ENCODE peak calls at places on chromosome 10, in ten cellular contexts. One of them, this sample, is unnamed.

GRCh38 chr10:618229-618989 is 71.1 kb downstream of the DIP2C start:
- DNase-seq in NCI-H460: no peak
- DNase-seq in non-pigmented ciliary epithelial cell: no peak
- DNase-seq in pancreas: no peak
- DNase-seq in iris pigment epithelial cell: no peak
- DNase-seq in HuH-7.5: no peak
- DNase-seq in GM19239: no peak
- DNase-seq in MG63: no peak
- DNase-seq in CD4-positive, alpha-beta memory T cell: no peak
- DNase-seq in AG08395: no peak
- DNase-seq in this sample: peak

GRCh38 chr10:115653473-115653872 is 560.3 kb downstream of the ATRNL1 start:
- DNase-seq in NCI-H460: no peak
- DNase-seq in non-pigmented ciliary epithelial cell: no peak
- DNase-seq in pancreas: no peak
- DNase-seq in iris pigment epithelial cell: peak
- DNase-seq in HuH-7.5: peak
- DNase-seq in GM19239: no peak
- DNase-seq in MG63: no peak
- DNase-seq in CD4-positive, alpha-beta memory T cell: no peak
- DNase-seq in AG08395: no peak
- DNase-seq in this sample: no peak

GRCh38 chr10:83612746-83613145 is 526.6 kb upstream of the GHITM start:
- DNase-seq in NCI-H460: no peak
- DNase-seq in non-pigmented ciliary epithelial cell: no peak
- DNase-seq in pancreas: no peak
- DNase-seq in iris pigment epithelial cell: no peak
- DNase-seq in HuH-7.5: no peak
- DNase-seq in GM19239: no peak
- DNase-seq in MG63: no peak
- DNase-seq in CD4-positive, alpha-beta memory T cell: no peak
- DNase-seq in AG08395: no peak
- DNase-seq in this sample: no peak

GRCh38 chr10:90919683-90920574 is 958 bp downstream of the ANKRD1 start:
- DNase-seq in NCI-H460: no peak
- DNase-seq in non-pigmented ciliary epithelial cell: no peak
- DNase-seq in pancreas: no peak
- DNase-seq in iris pigment epithelial cell: no peak
- DNase-seq in HuH-7.5: no peak
- DNase-seq in GM19239: no peak
- DNase-seq in MG63: no peak
- DNase-seq in CD4-positive, alpha-beta memory T cell: no peak
- DNase-seq in AG08395: no peak
- DNase-seq in this sample: no peak

GRCh38 chr10:118832242-118832651 is 77.5 kb upstream of the CACUL1 start:
- DNase-seq in NCI-H460: no peak
- DNase-seq in non-pigmented ciliary epithelial cell: no peak
- DNase-seq in pancreas: peak
- DNase-seq in iris pigment epithelial cell: peak
- DNase-seq in HuH-7.5: no peak
- DNase-seq in GM19239: no peak
- DNase-seq in MG63: peak
- DNase-seq in CD4-positive, alpha-beta memory T cell: no peak
- DNase-seq in AG08395: peak
- DNase-seq in this sample: peak

GRCh38 chr10:89845541-89846275 is 144.3 kb downstream of the KIF20B start:
- DNase-seq in NCI-H460: no peak
- DNase-seq in non-pigmented ciliary epithelial cell: peak
- DNase-seq in pancreas: no peak
- DNase-seq in iris pigment epithelial cell: peak
- DNase-seq in HuH-7.5: no peak
- DNase-seq in GM19239: no peak
- DNase-seq in MG63: no peak
- DNase-seq in CD4-positive, alpha-beta memory T cell: no peak
- DNase-seq in AG08395: no peak
- DNase-seq in this sample: no peak

GRCh38 chr10:47311193-47311899 is 10.9 kb upstream of the GDF2 start:
- DNase-seq in NCI-H460: no peak
- DNase-seq in non-pigmented ciliary epithelial cell: no peak
- DNase-seq in pancreas: peak
- DNase-seq in iris pigment epithelial cell: no peak
- DNase-seq in HuH-7.5: no peak
- DNase-seq in GM19239: no peak
- DNase-seq in MG63: no peak
- DNase-seq in CD4-positive, alpha-beta memory T cell: peak
- DNase-seq in AG08395: no peak
- DNase-seq in this sample: no peak

GRCh38 chr10:84521015-84521414 is 192.6 kb downstream of the CCSER2 start:
- DNase-seq in NCI-H460: no peak
- DNase-seq in non-pigmented ciliary epithelial cell: no peak
- DNase-seq in pancreas: no peak
- DNase-seq in iris pigment epithelial cell: no peak
- DNase-seq in HuH-7.5: no peak
- DNase-seq in GM19239: no peak
- DNase-seq in MG63: no peak
- DNase-seq in CD4-positive, alpha-beta memory T cell: no peak
- DNase-seq in AG08395: no peak
- DNase-seq in this sample: no peak

GRCh38 chr10:110638319-110638718 is 5.8 kb upstream of the RBM20 start:
- DNase-seq in NCI-H460: no peak
- DNase-seq in non-pigmented ciliary epithelial cell: no peak
- DNase-seq in pancreas: no peak
- DNase-seq in iris pigment epithelial cell: no peak
- DNase-seq in HuH-7.5: no peak
- DNase-seq in GM19239: no peak
- DNase-seq in MG63: no peak
- DNase-seq in CD4-positive, alpha-beta memory T cell: no peak
- DNase-seq in AG08395: no peak
- DNase-seq in this sample: no peak

GRCh38 chr10:78436706-78437406 is 403.2 kb downstream of the RPS24 start:
- DNase-seq in NCI-H460: no peak
- DNase-seq in non-pigmented ciliary epithelial cell: no peak
- DNase-seq in pancreas: no peak
- DNase-seq in iris pigment epithelial cell: no peak
- DNase-seq in HuH-7.5: no peak
- DNase-seq in GM19239: no peak
- DNase-seq in MG63: peak
- DNase-seq in CD4-positive, alpha-beta memory T cell: no peak
- DNase-seq in AG08395: no peak
- DNase-seq in this sample: no peak

GRCh38 chr10:57247271-57247670 is 886.2 kb upstream of the ZWINT start:
- DNase-seq in NCI-H460: no peak
- DNase-seq in non-pigmented ciliary epithelial cell: no peak
- DNase-seq in pancreas: no peak
- DNase-seq in iris pigment epithelial cell: no peak
- DNase-seq in HuH-7.5: no peak
- DNase-seq in GM19239: no peak
- DNase-seq in MG63: no peak
- DNase-seq in CD4-positive, alpha-beta memory T cell: no peak
- DNase-seq in AG08395: no peak
- DNase-seq in this sample: no peak